ENCODE peak calls at places on chromosomes 6 and 20, in four cellular contexts. E, J, H and M are unnamed samples.

GRCh38 chr6:45709834-45710233 is 305.8 kb downstream of the CLIC5 start:
- DNase-seq in H (no peak), J (no peak), E (peak; percentile 55), M (no peak)

GRCh38 chr6:145929037-145929633 is 35.0 kb downstream of the SHPRH start:
- DNase-seq in E (peak; percentile 20), J (no peak), H (no peak), M (no peak)

GRCh38 chr6:38488876-38489275 is 150.9 kb downstream of the BTBD9 start:
- DNase-seq in H (no peak), J (no peak), E (no peak), M (no peak)

GRCh38 chr20:346640-347316 is at the start of gene NRSN2:
- DNase-seq in J (peak; percentile 57), H (peak; percentile 53), E (no peak), M (peak; percentile 47)

GRCh38 chr6:144467153-144467762 is 182.1 kb downstream of the UTRN start:
- DNase-seq in H (no peak), E (no peak), J (no peak), M (no peak)

GRCh38 chr6:167576798-167577528 is 249.7 kb upstream of the AFDN start:
- DNase-seq in E (no peak), H (no peak), J (no peak), M (no peak)

GRCh38 chr20:46004813-46005505 is 3.7 kb upstream of the MMP9 start:
- DNase-seq in J (no peak), E (no peak), H (no peak), M (no peak)

GRCh38 chr6:139820191-139820590 is 445.7 kb upstream of the CITED2 start:
- DNase-seq in E (no peak), H (no peak), J (no peak), M (no peak)

GRCh38 chr20:45016089-45016641 is 49.9 kb downstream of the STK4 start:
- DNase-seq in H (no peak), J (no peak), E (no peak), M (no peak)

GRCh38 chr20:32885201-32885600 is 26.5 kb downstream of the EFCAB8 start:
- DNase-seq in E (no peak), J (no peak), H (no peak), M (no peak)

GRCh38 chr6:18307006-18307405 is 42.7 kb upstream of the DEK start:
- DNase-seq in H (no peak), J (no peak), E (no peak), M (no peak)

GRCh38 chr6:106692112-106692822 is 62.9 kb downstream of the QRSL1 start:
- DNase-seq in E (no peak), J (no peak), H (peak; percentile 82), M (no peak)

GRCh38 chr6:154258064-154258757 is 98.4 kb downstream of the IPCEF1 start:
- DNase-seq in J (no peak), H (no peak), E (no peak), M (no peak)

GRCh38 chr6:31466466-31466865 is 31.5 kb upstream of the MICB start:
- DNase-seq in H (no peak), E (no peak), J (no peak), M (no peak)

GRCh38 chr6:16999486-17000436 is 102.1 kb upstream of the STMND1 start:
- DNase-seq in E (no peak), H (no peak), J (no peak), M (no peak)

GRCh38 chr6:157381631-157382621 is 936 bp downstream of the ZDHHC14 start:
- DNase-seq in H (peak; percentile 52), E (no peak), J (peak; percentile 61), M (no peak)